ENCODE peak calls at places on chromosomes 5 and 9, in eight cellular contexts. One of them, this sample, is unnamed.

GRCh38 chr5:176784218-176785165 is 25.9 kb upstream of the UNC5A start:
- DNase-seq in GM04503: peak; percentile 31
- DNase-seq in stimulated activated CD4-positive, alpha-beta T cell treated with anti-CD3 and anti-CD28 coated beads, Interleukin-1b, Interleukin-23, amount 100 ng/mL, for 48 hours: no peak
- DNase-seq in ovary: no peak
- DNase-seq in HTR-8/SVneo: peak; percentile 91
- DNase-seq in erythroblast: no peak
- DNase-seq in foreskin fibroblast: peak; percentile 49
- DNase-seq in NCI-H345: no peak
- DNase-seq in this sample: no peak

GRCh38 chr5:119339344-119339743 is 16.5 kb upstream of the TNFAIP8 start:
- DNase-seq in stimulated activated CD4-positive, alpha-beta T cell treated with anti-CD3 and anti-CD28 coated beads, Interleukin-1b, Interleukin-23, amount 100 ng/mL, for 48 hours: no peak
- DNase-seq in HTR-8/SVneo: no peak
- DNase-seq in NCI-H345: no peak
- DNase-seq in foreskin fibroblast: no peak
- DNase-seq in GM04503: no peak
- DNase-seq in erythroblast: no peak
- DNase-seq in ovary: no peak
- DNase-seq in this sample: no peak

GRCh38 chr9:33623658-33624586 is 99.9 kb downstream of the ANKRD18B start:
- DNase-seq in NCI-H345: peak; percentile 88
- DNase-seq in GM04503: peak; percentile 11
- DNase-seq in HTR-8/SVneo: peak; percentile 62
- DNase-seq in stimulated activated CD4-positive, alpha-beta T cell treated with anti-CD3 and anti-CD28 coated beads, Interleukin-1b, Interleukin-23, amount 100 ng/mL, for 48 hours: peak; percentile 68
- DNase-seq in foreskin fibroblast: peak; percentile 44
- DNase-seq in ovary: peak; percentile 42
- DNase-seq in erythroblast: peak; percentile 92
- DNase-seq in this sample: peak; percentile 78

GRCh38 chr9:16753256-16753655 is 117.2 kb downstream of the BNC2 start:
- DNase-seq in erythroblast: no peak
- DNase-seq in stimulated activated CD4-positive, alpha-beta T cell treated with anti-CD3 and anti-CD28 coated beads, Interleukin-1b, Interleukin-23, amount 100 ng/mL, for 48 hours: no peak
- DNase-seq in GM04503: no peak
- DNase-seq in NCI-H345: no peak
- DNase-seq in ovary: no peak
- DNase-seq in HTR-8/SVneo: no peak
- DNase-seq in foreskin fibroblast: no peak
- DNase-seq in this sample: no peak

GRCh38 chr9:126605792-126606482 is 7.8 kb upstream of the LMX1B start:
- DNase-seq in HTR-8/SVneo: no peak
- DNase-seq in ovary: no peak
- DNase-seq in NCI-H345: no peak
- DNase-seq in erythroblast: no peak
- DNase-seq in GM04503: no peak
- DNase-seq in foreskin fibroblast: no peak
- DNase-seq in stimulated activated CD4-positive, alpha-beta T cell treated with anti-CD3 and anti-CD28 coated beads, Interleukin-1b, Interleukin-23, amount 100 ng/mL, for 48 hours: no peak
- DNase-seq in this sample: no peak

GRCh38 chr5:40601198-40601868 is 78.4 kb upstream of the PTGER4 start:
- DNase-seq in ovary: no peak
- DNase-seq in stimulated activated CD4-positive, alpha-beta T cell treated with anti-CD3 and anti-CD28 coated beads, Interleukin-1b, Interleukin-23, amount 100 ng/mL, for 48 hours: no peak
- DNase-seq in foreskin fibroblast: no peak
- DNase-seq in NCI-H345: no peak
- DNase-seq in HTR-8/SVneo: no peak
- DNase-seq in erythroblast: no peak
- DNase-seq in GM04503: no peak
- DNase-seq in this sample: peak; percentile 33

GRCh38 chr9:100206899-100207298 is 107.9 kb downstream of the INVS start:
- DNase-seq in stimulated activated CD4-positive, alpha-beta T cell treated with anti-CD3 and anti-CD28 coated beads, Interleukin-1b, Interleukin-23, amount 100 ng/mL, for 48 hours: no peak
- DNase-seq in NCI-H345: no peak
- DNase-seq in foreskin fibroblast: no peak
- DNase-seq in ovary: no peak
- DNase-seq in GM04503: no peak
- DNase-seq in erythroblast: no peak
- DNase-seq in HTR-8/SVneo: no peak
- DNase-seq in this sample: no peak

GRCh38 chr9:122808141-122808540 is 8.2 kb downstream of the OR1K1 start:
- DNase-seq in erythroblast: no peak
- DNase-seq in stimulated activated CD4-positive, alpha-beta T cell treated with anti-CD3 and anti-CD28 coated beads, Interleukin-1b, Interleukin-23, amount 100 ng/mL, for 48 hours: no peak
- DNase-seq in GM04503: no peak
- DNase-seq in ovary: no peak
- DNase-seq in foreskin fibroblast: no peak
- DNase-seq in NCI-H345: no peak
- DNase-seq in HTR-8/SVneo: no peak
- DNase-seq in this sample: no peak

GRCh38 chr5:465591-466403 is 22.8 kb downstream of the EXOC3 start:
- DNase-seq in HTR-8/SVneo: no peak
- DNase-seq in stimulated activated CD4-positive, alpha-beta T cell treated with anti-CD3 and anti-CD28 coated beads, Interleukin-1b, Interleukin-23, amount 100 ng/mL, for 48 hours: no peak
- DNase-seq in ovary: no peak
- DNase-seq in foreskin fibroblast: no peak
- DNase-seq in erythroblast: no peak
- DNase-seq in NCI-H345: no peak
- DNase-seq in GM04503: no peak
- DNase-seq in this sample: no peak

GRCh38 chr9:136235709-136236455 is 9.7 kb downstream of the QSOX2 start:
- DNase-seq in stimulated activated CD4-positive, alpha-beta T cell treated with anti-CD3 and anti-CD28 coated beads, Interleukin-1b, Interleukin-23, amount 100 ng/mL, for 48 hours: no peak
- DNase-seq in HTR-8/SVneo: no peak
- DNase-seq in foreskin fibroblast: no peak
- DNase-seq in NCI-H345: no peak
- DNase-seq in ovary: no peak
- DNase-seq in GM04503: no peak
- DNase-seq in erythroblast: no peak
- DNase-seq in this sample: no peak

GRCh38 chr5:57034517-57034916 is 82.6 kb upstream of the MIER3 start:
- DNase-seq in HTR-8/SVneo: no peak
- DNase-seq in GM04503: no peak
- DNase-seq in NCI-H345: no peak
- DNase-seq in stimulated activated CD4-positive, alpha-beta T cell treated with anti-CD3 and anti-CD28 coated beads, Interleukin-1b, Interleukin-23, amount 100 ng/mL, for 48 hours: no peak
- DNase-seq in foreskin fibroblast: no peak
- DNase-seq in ovary: no peak
- DNase-seq in erythroblast: no peak
- DNase-seq in this sample: no peak

GRCh38 chr5:111742595-111742994 is 14.4 kb downstream of the NREP start:
- DNase-seq in foreskin fibroblast: peak; percentile 94
- DNase-seq in NCI-H345: no peak
- DNase-seq in stimulated activated CD4-positive, alpha-beta T cell treated with anti-CD3 and anti-CD28 coated beads, Interleukin-1b, Interleukin-23, amount 100 ng/mL, for 48 hours: no peak
- DNase-seq in ovary: peak; percentile 59
- DNase-seq in GM04503: peak; percentile 92
- DNase-seq in HTR-8/SVneo: peak; percentile 57
- DNase-seq in erythroblast: no peak
- DNase-seq in this sample: no peak

GRCh38 chr9:69946800-69947437 is 96.7 kb upstream of the MAMDC2 start:
- DNase-seq in ovary: no peak
- DNase-seq in NCI-H345: no peak
- DNase-seq in erythroblast: peak; percentile 57
- DNase-seq in HTR-8/SVneo: peak; percentile 48
- DNase-seq in foreskin fibroblast: peak; percentile 89
- DNase-seq in GM04503: peak; percentile 66
- DNase-seq in stimulated activated CD4-positive, alpha-beta T cell treated with anti-CD3 and anti-CD28 coated beads, Interleukin-1b, Interleukin-23, amount 100 ng/mL, for 48 hours: no peak
- DNase-seq in this sample: no peak

GRCh38 chr9:13598738-13599137 is 319.2 kb upstream of the MPDZ start:
- DNase-seq in GM04503: no peak
- DNase-seq in HTR-8/SVneo: no peak
- DNase-seq in NCI-H345: no peak
- DNase-seq in ovary: no peak
- DNase-seq in foreskin fibroblast: no peak
- DNase-seq in erythroblast: no peak
- DNase-seq in stimulated activated CD4-positive, alpha-beta T cell treated with anti-CD3 and anti-CD28 coated beads, Interleukin-1b, Interleukin-23, amount 100 ng/mL, for 48 hours: no peak
- DNase-seq in this sample: no peak

GRCh38 chr5:63240063-63240755 is 661.6 kb downstream of the LRRC70 start:
- DNase-seq in GM04503: no peak
- DNase-seq in foreskin fibroblast: no peak
- DNase-seq in erythroblast: no peak
- DNase-seq in HTR-8/SVneo: no peak
- DNase-seq in NCI-H345: no peak
- DNase-seq in stimulated activated CD4-positive, alpha-beta T cell treated with anti-CD3 and anti-CD28 coated beads, Interleukin-1b, Interleukin-23, amount 100 ng/mL, for 48 hours: no peak
- DNase-seq in ovary: no peak
- DNase-seq in this sample: no peak

GRCh38 chr9:111298831-111299603 is 31.0 kb downstream of the OR2K2 start:
- DNase-seq in NCI-H345: peak; percentile 34
- DNase-seq in foreskin fibroblast: peak; percentile 59
- DNase-seq in erythroblast: peak; percentile 63
- DNase-seq in HTR-8/SVneo: peak; percentile 36
- DNase-seq in GM04503: no peak
- DNase-seq in stimulated activated CD4-positive, alpha-beta T cell treated with anti-CD3 and anti-CD28 coated beads, Interleukin-1b, Interleukin-23, amount 100 ng/mL, for 48 hours: no peak
- DNase-seq in ovary: peak; percentile 19
- DNase-seq in this sample: peak; percentile 61

GRCh38 chr9:72925891-72926290 is 27.0 kb downstream of the ALDH1A1 start:
- DNase-seq in ovary: no peak
- DNase-seq in GM04503: no peak
- DNase-seq in erythroblast: no peak
- DNase-seq in HTR-8/SVneo: no peak
- DNase-seq in NCI-H345: no peak
- DNase-seq in stimulated activated CD4-positive, alpha-beta T cell treated with anti-CD3 and anti-CD28 coated beads, Interleukin-1b, Interleukin-23, amount 100 ng/mL, for 48 hours: no peak
- DNase-seq in foreskin fibroblast: no peak
- DNase-seq in this sample: no peak

GRCh38 chr9:137406085-137406773 is 16.7 kb downstream of the EXD3 start:
- DNase-seq in ovary: no peak
- DNase-seq in erythroblast: peak; percentile 51
- DNase-seq in stimulated activated CD4-positive, alpha-beta T cell treated with anti-CD3 and anti-CD28 coated beads, Interleukin-1b, Interleukin-23, amount 100 ng/mL, for 48 hours: no peak
- DNase-seq in GM04503: no peak
- DNase-seq in foreskin fibroblast: no peak
- DNase-seq in NCI-H345: no peak
- DNase-seq in HTR-8/SVneo: no peak
- DNase-seq in this sample: no peak

GRCh38 chr5:55004728-55005127 is 19.3 kb upstream of the GZMK start:
- DNase-seq in stimulated activated CD4-positive, alpha-beta T cell treated with anti-CD3 and anti-CD28 coated beads, Interleukin-1b, Interleukin-23, amount 100 ng/mL, for 48 hours: no peak
- DNase-seq in GM04503: no peak
- DNase-seq in foreskin fibroblast: peak; percentile 38
- DNase-seq in NCI-H345: no peak
- DNase-seq in ovary: no peak
- DNase-seq in erythroblast: no peak
- DNase-seq in HTR-8/SVneo: no peak
- DNase-seq in this sample: no peak

GRCh38 chr5:64190562-64191306 is 25.1 kb downstream of the RNF180 start:
- DNase-seq in GM04503: no peak
- DNase-seq in ovary: no peak
- DNase-seq in foreskin fibroblast: no peak
- DNase-seq in erythroblast: no peak
- DNase-seq in stimulated activated CD4-positive, alpha-beta T cell treated with anti-CD3 and anti-CD28 coated beads, Interleukin-1b, Interleukin-23, amount 100 ng/mL, for 48 hours: no peak
- DNase-seq in HTR-8/SVneo: no peak
- DNase-seq in NCI-H345: no peak
- DNase-seq in this sample: no peak

GRCh38 chr9:114906922-114907571 is 23.3 kb downstream of the TNFSF8 start:
- DNase-seq in erythroblast: peak; percentile 16
- DNase-seq in NCI-H345: peak; percentile 80
- DNase-seq in foreskin fibroblast: peak; percentile 33
- DNase-seq in stimulated activated CD4-positive, alpha-beta T cell treated with anti-CD3 and anti-CD28 coated beads, Interleukin-1b, Interleukin-23, amount 100 ng/mL, for 48 hours: peak; percentile 29
- DNase-seq in GM04503: no peak
- DNase-seq in ovary: no peak
- DNase-seq in HTR-8/SVneo: peak; percentile 37
- DNase-seq in this sample: peak; percentile 92

GRCh38 chr5:124790895-124791732 is 44.7 kb upstream of the ZNF608 start:
- DNase-seq in foreskin fibroblast: peak; percentile 17
- DNase-seq in HTR-8/SVneo: peak; percentile 48
- DNase-seq in NCI-H345: no peak
- DNase-seq in ovary: no peak
- DNase-seq in erythroblast: no peak
- DNase-seq in stimulated activated CD4-positive, alpha-beta T cell treated with anti-CD3 and anti-CD28 coated beads, Interleukin-1b, Interleukin-23, amount 100 ng/mL, for 48 hours: no peak
- DNase-seq in GM04503: no peak
- DNase-seq in this sample: peak; percentile 16

GRCh38 chr9:133674091-133674490 is 37.9 kb downstream of the DBH start:
- DNase-seq in HTR-8/SVneo: no peak
- DNase-seq in foreskin fibroblast: no peak
- DNase-seq in NCI-H345: no peak
- DNase-seq in ovary: no peak
- DNase-seq in GM04503: no peak
- DNase-seq in stimulated activated CD4-positive, alpha-beta T cell treated with anti-CD3 and anti-CD28 coated beads, Interleukin-1b, Interleukin-23, amount 100 ng/mL, for 48 hours: no peak
- DNase-seq in erythroblast: no peak
- DNase-seq in this sample: no peak

GRCh38 chr5:180860273-180860886 is 696 bp downstream of the ZFP62 start:
- DNase-seq in foreskin fibroblast: peak; percentile 16
- DNase-seq in NCI-H345: peak; percentile 48
- DNase-seq in stimulated activated CD4-positive, alpha-beta T cell treated with anti-CD3 and anti-CD28 coated beads, Interleukin-1b, Interleukin-23, amount 100 ng/mL, for 48 hours: peak; percentile 43
- DNase-seq in erythroblast: peak; percentile 83
- DNase-seq in HTR-8/SVneo: peak; percentile 22
- DNase-seq in ovary: no peak
- DNase-seq in GM04503: no peak
- DNase-seq in this sample: no peak

GRCh38 chr5:58542709-58543108 is 40.2 kb upstream of the RAB3C start:
- DNase-seq in stimulated activated CD4-positive, alpha-beta T cell treated with anti-CD3 and anti-CD28 coated beads, Interleukin-1b, Interleukin-23, amount 100 ng/mL, for 48 hours: no peak
- DNase-seq in GM04503: no peak
- DNase-seq in NCI-H345: peak; percentile 55
- DNase-seq in ovary: no peak
- DNase-seq in erythroblast: no peak
- DNase-seq in foreskin fibroblast: no peak
- DNase-seq in HTR-8/SVneo: no peak
- DNase-seq in this sample: no peak

GRCh38 chr9:123397975-123398374 is 42.0 kb downstream of the CRB2 start:
- DNase-seq in erythroblast: no peak
- DNase-seq in HTR-8/SVneo: no peak
- DNase-seq in stimulated activated CD4-positive, alpha-beta T cell treated with anti-CD3 and anti-CD28 coated beads, Interleukin-1b, Interleukin-23, amount 100 ng/mL, for 48 hours: no peak
- DNase-seq in ovary: no peak
- DNase-seq in foreskin fibroblast: no peak
- DNase-seq in NCI-H345: no peak
- DNase-seq in GM04503: no peak
- DNase-seq in this sample: no peak

GRCh38 chr5:178699854-178700253 is 30.6 kb downstream of the ZNF354A start:
- DNase-seq in erythroblast: no peak
- DNase-seq in HTR-8/SVneo: no peak
- DNase-seq in NCI-H345: no peak
- DNase-seq in foreskin fibroblast: no peak
- DNase-seq in stimulated activated CD4-positive, alpha-beta T cell treated with anti-CD3 and anti-CD28 coated beads, Interleukin-1b, Interleukin-23, amount 100 ng/mL, for 48 hours: no peak
- DNase-seq in ovary: no peak
- DNase-seq in GM04503: no peak
- DNase-seq in this sample: no peak

GRCh38 chr5:143188692-143189091 is 214.8 kb downstream of the NR3C1 start:
- DNase-seq in foreskin fibroblast: no peak
- DNase-seq in GM04503: no peak
- DNase-seq in ovary: no peak
- DNase-seq in stimulated activated CD4-positive, alpha-beta T cell treated with anti-CD3 and anti-CD28 coated beads, Interleukin-1b, Interleukin-23, amount 100 ng/mL, for 48 hours: no peak
- DNase-seq in erythroblast: no peak
- DNase-seq in HTR-8/SVneo: no peak
- DNase-seq in NCI-H345: no peak
- DNase-seq in this sample: no peak

GRCh38 chr5:10145922-10146321 is 103.8 kb downstream of the ATPSCKMT start:
- DNase-seq in foreskin fibroblast: peak; percentile 31
- DNase-seq in NCI-H345: no peak
- DNase-seq in erythroblast: peak; percentile 9
- DNase-seq in HTR-8/SVneo: peak; percentile 56
- DNase-seq in ovary: no peak
- DNase-seq in GM04503: no peak
- DNase-seq in stimulated activated CD4-positive, alpha-beta T cell treated with anti-CD3 and anti-CD28 coated beads, Interleukin-1b, Interleukin-23, amount 100 ng/mL, for 48 hours: no peak
- DNase-seq in this sample: peak; percentile 28

GRCh38 chr5:149317281-149318048 is 27.8 kb upstream of the GRPEL2 start:
- DNase-seq in ovary: peak; percentile 51
- DNase-seq in erythroblast: peak; percentile 70
- DNase-seq in GM04503: no peak
- DNase-seq in NCI-H345: peak; percentile 45
- DNase-seq in foreskin fibroblast: peak; percentile 37
- DNase-seq in HTR-8/SVneo: peak; percentile 79
- DNase-seq in stimulated activated CD4-positive, alpha-beta T cell treated with anti-CD3 and anti-CD28 coated beads, Interleukin-1b, Interleukin-23, amount 100 ng/mL, for 48 hours: no peak
- DNase-seq in this sample: no peak

GRCh38 chr5:143605403-143606005 is 202.0 kb upstream of the NR3C1 start:
- DNase-seq in NCI-H345: no peak
- DNase-seq in stimulated activated CD4-positive, alpha-beta T cell treated with anti-CD3 and anti-CD28 coated beads, Interleukin-1b, Interleukin-23, amount 100 ng/mL, for 48 hours: peak; percentile 15
- DNase-seq in foreskin fibroblast: no peak
- DNase-seq in ovary: no peak
- DNase-seq in GM04503: no peak
- DNase-seq in HTR-8/SVneo: no peak
- DNase-seq in erythroblast: no peak
- DNase-seq in this sample: no peak

GRCh38 chr9:12544700-12545099 is 148.5 kb upstream of the TYRP1 start:
- DNase-seq in foreskin fibroblast: no peak
- DNase-seq in stimulated activated CD4-positive, alpha-beta T cell treated with anti-CD3 and anti-CD28 coated beads, Interleukin-1b, Interleukin-23, amount 100 ng/mL, for 48 hours: no peak
- DNase-seq in GM04503: no peak
- DNase-seq in erythroblast: no peak
- DNase-seq in NCI-H345: no peak
- DNase-seq in ovary: no peak
- DNase-seq in HTR-8/SVneo: no peak
- DNase-seq in this sample: no peak

GRCh38 chr5:1299961-1300360 is 5.1 kb upstream of the TERT start:
- DNase-seq in erythroblast: no peak
- DNase-seq in foreskin fibroblast: no peak
- DNase-seq in GM04503: no peak
- DNase-seq in NCI-H345: no peak
- DNase-seq in stimulated activated CD4-positive, alpha-beta T cell treated with anti-CD3 and anti-CD28 coated beads, Interleukin-1b, Interleukin-23, amount 100 ng/mL, for 48 hours: no peak
- DNase-seq in HTR-8/SVneo: no peak
- DNase-seq in ovary: no peak
- DNase-seq in this sample: no peak

GRCh38 chr5:68159251-68159951 is 56.2 kb upstream of the PIK3R1 start:
- DNase-seq in ovary: peak; percentile 54
- DNase-seq in erythroblast: no peak
- DNase-seq in stimulated activated CD4-positive, alpha-beta T cell treated with anti-CD3 and anti-CD28 coated beads, Interleukin-1b, Interleukin-23, amount 100 ng/mL, for 48 hours: no peak
- DNase-seq in HTR-8/SVneo: no peak
- DNase-seq in NCI-H345: no peak
- DNase-seq in foreskin fibroblast: no peak
- DNase-seq in GM04503: no peak
- DNase-seq in this sample: no peak